ENCODE peak calls at places on chromosomes 1 and 21, in four cellular contexts. H is IMR-90, M is H9, A is H1. Y is an unnamed sample.

GRCh38 chr1:169102567-169102966 is 3.9 kb upstream of the ATP1B1 start:
- DNase-seq in H (peak; percentile 85), M (no peak), A (no peak), Y (no peak)

GRCh38 chr1:228365321-228366061 is 41.1 kb downstream of the TRIM11 start:
- DNase-seq in H (no peak), M (no peak), A (no peak), Y (no peak)

GRCh38 chr1:93629101-93630059 is 52.3 kb downstream of the BCAR3 start:
- DNase-seq in H (peak; percentile 85), M (no peak), A (no peak), Y (peak; percentile 83)

GRCh38 chr1:110634455-110635281 is 28.5 kb upstream of the KCNA2 start:
- DNase-seq in H (peak; percentile 76), M (no peak), A (no peak), Y (no peak)

GRCh38 chr1:201647094-201647493 is 108.2 kb downstream of the NAV1 start:
- DNase-seq in H (no peak), M (no peak), A (no peak), Y (no peak)

GRCh38 chr1:6103854-6104530 is 58.3 kb downstream of the KCNAB2 start:
- DNase-seq in H (no peak), M (no peak), A (no peak), Y (no peak)

GRCh38 chr1:241608379-241609033 is 31.7 kb downstream of the CHML start:
- DNase-seq in H (peak; percentile 79), M (no peak), A (no peak), Y (no peak)

GRCh38 chr1:246622035-246622652 is 55.9 kb downstream of the CNST start:
- DNase-seq in H (peak; percentile 60), M (no peak), A (no peak), Y (no peak)

GRCh38 chr1:156356875-156357534 is 12.0 kb upstream of the RHBG start:
- DNase-seq in H (no peak), M (peak; percentile 96), A (peak; percentile 92), Y (peak; percentile 95)

GRCh38 chr1:59574085-59574484 is 240.7 kb upstream of the HOOK1 start:
- DNase-seq in H (peak; percentile 74), M (no peak), A (no peak), Y (no peak)

GRCh38 chr1:120178799-120179419 is 2.6 kb upstream of the SEC22B start:
- DNase-seq in H (peak; percentile 37), M (peak; percentile 21), A (no peak), Y (peak; percentile 40)

GRCh38 chr1:157156058-157156541 is 17.9 kb upstream of the ETV3 start:
- DNase-seq in H (peak; percentile 54), M (peak; percentile 91), A (peak; percentile 98), Y (peak; percentile 90)

GRCh38 chr1:9630331-9631081 is 21.0 kb upstream of the PIK3CD start:
- DNase-seq in H (no peak), M (no peak), A (no peak), Y (no peak)

GRCh38 chr1:164058192-164058591 is 500.8 kb upstream of the PBX1 start:
- DNase-seq in H (no peak), M (no peak), A (no peak), Y (peak; percentile 13)

GRCh38 chr21:44461438-44462089 is 6.3 kb downstream of the LRRC3 start:
- DNase-seq in H (no peak), M (peak; percentile 25), A (no peak), Y (no peak)

GRCh38 chr1:193322218-193322617 is 135.8 kb upstream of the B3GALT2 start:
- DNase-seq in H (peak; percentile 84), M (no peak), A (no peak), Y (peak; percentile 61)

GRCh38 chr1:19073311-19074186 is 117.1 kb upstream of the IFFO2 start:
- DNase-seq in H (no peak), M (no peak), A (no peak), Y (no peak)

DNA sequence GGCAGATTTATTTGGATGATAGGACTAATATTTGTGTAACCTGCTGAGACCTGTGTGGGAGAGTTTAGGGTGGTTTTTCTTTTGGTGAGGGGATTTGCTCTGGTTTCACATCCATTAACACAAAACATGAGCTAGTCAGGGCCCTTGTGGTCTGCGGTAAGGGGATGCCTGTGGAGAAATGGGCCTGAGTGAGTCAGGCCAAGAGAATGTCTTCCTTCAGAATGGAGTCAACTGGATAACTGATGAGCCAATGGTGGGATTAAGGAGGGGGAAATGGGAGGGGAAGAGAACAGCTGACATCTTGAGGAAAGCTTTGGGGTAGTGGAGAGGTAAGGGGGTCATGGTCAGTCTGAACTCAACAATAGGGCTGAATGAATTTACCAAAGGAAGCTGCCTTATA is 13.9 kb downstream of the WNT2B start:
- DNase-seq in H (peak; percentile 96), M (no peak), A (no peak), Y (peak; percentile 94)
- H3K56ac ChIP-seq in H (no peak overlapping the region), M (no peak overlapping the region), A (no peak overlapping the region), Y (peak overlapping the region; percentile 52)

DNA sequence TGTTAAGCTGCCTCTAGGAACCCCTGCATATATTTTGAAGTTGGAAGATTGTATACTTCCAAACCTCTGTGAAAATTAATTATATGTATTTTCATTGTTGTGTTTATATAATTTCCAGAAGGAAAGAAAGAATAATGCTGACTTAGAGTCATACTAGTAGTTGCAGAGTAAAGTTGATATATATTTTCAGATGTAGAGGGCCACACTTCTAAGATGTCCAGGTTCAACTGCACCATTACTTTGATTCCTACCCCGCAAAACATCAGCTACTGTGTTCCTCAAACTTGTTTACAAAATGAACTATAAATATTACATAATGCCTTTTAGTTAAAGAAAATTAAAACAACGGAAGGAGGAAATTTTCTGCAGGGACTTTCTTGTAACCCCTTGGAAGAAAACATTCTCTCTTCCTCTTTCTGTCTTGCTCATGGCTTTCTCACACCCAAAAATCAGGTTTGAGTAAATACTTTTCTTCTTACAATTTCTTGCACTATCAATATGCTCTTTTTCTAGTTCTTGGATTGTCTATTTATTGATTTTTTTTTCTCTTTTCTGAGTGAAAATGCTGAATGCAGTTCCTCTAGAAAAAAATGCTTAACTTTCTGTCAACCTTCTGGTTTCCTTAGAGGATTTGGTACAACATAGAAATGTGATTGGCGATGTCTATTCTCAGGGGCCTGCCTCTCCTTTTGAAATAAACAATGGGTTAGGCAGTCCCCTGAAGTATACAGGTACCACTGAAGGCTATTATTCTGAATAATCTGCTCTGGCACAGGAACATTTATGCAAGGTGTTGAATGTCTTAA is 867.8 kb downstream of the TTLL7 start:
- DNase-seq in H (no peak), M (no peak), A (no peak), Y (no peak)
- H3K18ac ChIP-seq in H (no peak overlapping the region), M (no peak overlapping the region), A (no peak overlapping the region), Y (no peak overlapping the region)

GRCh38 chr1:40423951-40424618 is 26.2 kb upstream of the ZFP69B start:
- DNase-seq in H (no peak), M (no peak), A (no peak), Y (no peak)

GRCh38 chr1:40421694-40422384 is 28.4 kb upstream of the ZFP69B start:
- DNase-seq in H (peak; percentile 23), M (no peak), A (no peak), Y (no peak)

GRCh38 chr1:40421348-40421693 is 29.0 kb upstream of the ZFP69B start:
- DNase-seq in H (no peak), M (no peak), A (no peak), Y (no peak)

GRCh38 chr1:40423264-40423642 is 27.0 kb upstream of the ZFP69B start:
- DNase-seq in H (no peak), M (no peak), A (no peak), Y (no peak)

GRCh38 chr1:40422630-40423263 is 27.5 kb upstream of the ZFP69B start:
- DNase-seq in H (no peak), M (no peak), A (no peak), Y (no peak)
- H3K56ac ChIP-seq in H (no peak overlapping the region), M (no peak overlapping the region), A (no peak overlapping the region), Y (no peak overlapping the region)

GRCh38 chr21:32574946-32575925 is 10.1 kb downstream of the TCP10L start:
- DNase-seq in H (no peak), M (no peak), A (no peak), Y (no peak)
- H3K18ac ChIP-seq in H (no peak overlapping the region), M (no peak overlapping the region), A (peak overlapping the region; percentile 12), Y (no peak overlapping the region)

GRCh38 chr1:20875198-20875973 is 88.3 kb upstream of the HP1BP3 start:
- DNase-seq in H (no peak), M (no peak), A (no peak), Y (no peak)
- H3K56ac ChIP-seq in H (no peak overlapping the region), M (no peak overlapping the region), A (no peak overlapping the region), Y (no peak overlapping the region)

Y was measured in mesendoderm.